ENCODE peak calls at places on chromosomes 6 and 20, in four cellular contexts. G is HepG2, E is K562, O is H1. W is an unnamed sample.

GRCh38 chr20:37151529-37151928 is 27.6 kb upstream of the RPN2 start:
- DNase-seq in G (no peak), E (no peak), O (no peak), W (no peak)

GRCh38 chr20:513429-513828 is 30.2 kb downstream of the CSNK2A1 start:
- DNase-seq in G (no peak), E (no peak), O (no peak), W (no peak)

GRCh38 chr6:77926198-77926752 is 273.4 kb downstream of the MEI4 start:
- DNase-seq in G (peak; percentile 54), E (no peak), O (no peak), W (no peak)

GRCh38 chr6:37306624-37307222 is 47.1 kb upstream of the RNF8 start:
- DNase-seq in G (no peak), E (no peak), O (no peak), W (no peak)

GRCh38 chr6:84635081-84635745 is 129.2 kb downstream of the TBX18 start:
- DNase-seq in G (no peak), E (no peak), O (no peak), W (no peak)

GRCh38 chr20:22449115-22449973 is 135.0 kb downstream of the FOXA2 start:
- DNase-seq in G (no peak), E (no peak), O (no peak), W (no peak)

GRCh38 chr6:49799090-49799489 is 12.0 kb upstream of the PGK2 start:
- DNase-seq in G (no peak), E (no peak), O (no peak), W (no peak)

GRCh38 chr6:147633191-147633590 is 124.7 kb downstream of the SAMD5 start:
- DNase-seq in G (no peak), E (no peak), O (no peak), W (no peak)

GRCh38 chr20:12928755-12929401 is 79.9 kb upstream of the SPTLC3 start:
- DNase-seq in G (peak; percentile 91), E (no peak), O (no peak), W (no peak)

GRCh38 chr6:41909727-41910126 is 11.2 kb downstream of the MED20 start:
- DNase-seq in G (no peak), E (no peak), O (no peak), W (no peak)
- TF ChIP-seq CREB1 in G (no peak), E (no peak), O (no peak), W (no peak)

DNA sequence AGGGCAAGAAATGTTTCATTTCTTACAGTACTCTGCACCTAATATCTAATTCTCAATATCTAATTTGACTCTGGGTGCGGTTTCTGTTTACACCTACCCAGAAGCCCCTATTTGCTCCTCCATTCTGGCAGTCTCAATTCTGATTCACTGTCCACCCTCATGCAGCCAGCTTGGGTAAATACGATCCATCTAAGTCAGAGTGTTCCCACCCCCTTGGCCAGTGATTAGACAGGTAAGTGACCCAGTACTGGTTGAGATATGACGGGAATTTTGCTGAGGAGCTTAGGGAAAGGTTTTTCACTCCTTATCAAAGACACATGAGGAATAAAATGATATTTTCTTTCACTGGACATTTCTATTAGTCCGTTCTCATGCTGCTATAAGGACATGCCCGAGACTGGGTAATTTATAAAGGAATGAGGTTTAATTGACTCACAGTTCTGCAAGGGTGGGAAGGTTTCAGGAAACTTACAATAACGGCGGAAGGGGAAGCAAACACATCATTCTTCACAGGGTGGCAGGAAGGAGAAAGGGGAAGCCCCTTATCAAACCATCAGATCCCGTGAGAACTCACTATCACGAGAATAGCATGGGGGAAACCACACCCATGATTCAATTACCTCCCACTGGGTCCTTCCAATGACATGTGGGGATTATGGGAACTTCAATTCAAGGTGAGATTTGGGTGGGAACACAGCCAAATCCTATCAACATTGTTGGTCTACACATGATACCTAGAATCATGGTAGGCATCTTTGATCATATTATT is 29.4 kb downstream of the GLO1 start:
- DNase-seq in G (no peak), E (no peak), O (no peak), W (peak; percentile 23)
- TF ChIP-seq RAD21 in G (no peak), E (no peak), O (no peak), W (no peak)

DNA sequence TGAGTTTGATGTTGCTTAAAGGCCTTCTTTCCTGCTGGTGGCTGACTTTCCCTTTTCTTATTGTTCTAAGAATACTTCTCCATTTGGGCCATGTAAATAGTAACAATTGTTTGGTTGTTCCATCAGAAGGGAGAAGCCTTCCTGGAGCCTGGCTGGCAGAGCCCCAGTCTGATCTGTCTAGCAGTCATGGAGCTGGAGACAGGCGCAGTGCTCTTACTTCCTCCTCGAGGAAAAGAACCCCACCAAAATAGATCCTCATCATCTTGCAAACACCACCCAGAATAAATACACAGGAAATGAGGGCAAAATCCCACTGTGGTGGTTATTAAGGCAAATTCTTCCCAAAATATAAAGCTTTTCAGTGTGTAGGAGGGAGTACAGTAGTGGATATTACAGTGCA is 195.0 kb upstream of the SGK1 start:
- DNase-seq in G (no peak), E (no peak), O (no peak), W (no peak)
- TF ChIP-seq CREB1 in G (no peak), E (no peak), O (no peak), W (no peak)

GRCh38 chr6:94300424-94301144 is 881.2 kb upstream of the EPHA7 start:
- DNase-seq in G (no peak), E (no peak), O (no peak), W (no peak)
- TF ChIP-seq RAD21 in G (no peak), E (no peak), O (no peak), W (no peak)

DNA sequence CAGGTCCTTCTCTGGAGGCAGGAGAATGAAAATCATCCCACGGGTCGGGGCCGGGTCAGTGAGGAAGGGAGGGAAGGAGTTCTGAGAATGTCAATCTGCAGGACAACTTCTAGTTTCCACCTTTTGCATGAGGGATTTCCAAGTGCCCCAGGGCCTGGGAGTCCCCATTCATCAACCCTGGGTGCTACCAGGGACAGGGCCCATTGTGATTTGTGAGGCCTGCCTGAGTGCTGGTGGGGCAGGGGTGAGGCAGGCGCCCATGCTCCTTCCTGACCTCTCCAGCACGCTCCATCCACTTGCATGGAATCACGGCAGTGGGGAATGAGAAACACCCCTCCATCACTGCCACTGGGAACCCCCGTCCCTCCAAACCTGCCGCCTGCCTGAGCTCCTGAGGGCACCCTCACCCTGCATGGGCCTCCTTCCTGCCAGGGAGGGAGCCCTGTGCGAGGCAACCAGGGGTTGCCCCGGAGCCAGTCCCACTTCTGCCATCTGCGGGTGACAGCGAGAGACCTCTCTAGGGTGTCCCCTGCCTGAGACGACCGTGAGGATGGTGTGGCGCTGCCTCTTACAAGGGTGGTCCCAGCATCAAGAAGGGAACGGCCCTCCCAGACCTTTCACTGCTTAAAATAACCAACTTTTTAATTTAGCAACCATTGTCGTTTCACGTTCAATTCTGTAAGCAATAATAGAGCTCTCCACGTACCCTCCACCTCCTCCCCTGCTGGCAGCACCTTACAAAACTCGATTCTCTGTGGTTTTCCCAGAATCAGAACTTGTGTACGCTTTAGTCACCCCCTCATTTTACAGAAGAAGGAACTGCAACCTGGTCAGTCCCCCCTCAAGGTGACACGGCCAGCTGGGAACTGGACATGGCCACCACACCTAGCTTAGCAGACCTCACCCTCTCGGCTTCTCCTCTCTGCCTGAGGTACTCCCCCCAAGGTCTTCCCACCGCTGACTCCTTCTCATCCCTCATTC is 28.6 kb downstream of the PMEPA1 start:
- DNase-seq in G (no peak), E (no peak), O (no peak), W (peak; percentile 40)
- TF ChIP-seq CREB1 in G (no peak), E (no peak), O (no peak), W (no peak)

GRCh38 chr20:33663161-33664084 is 1.3 kb downstream of the C20orf144 start:
- DNase-seq in G (peak; percentile 70), E (peak; percentile 88), O (peak; percentile 84), W (no peak)
- TF ChIP-seq RAD21 in G (peak; percentile 74), E (no peak), O (no peak), W (no peak)

GRCh38 chr20:59708326-59708725 is 104.0 kb downstream of the PHACTR3 start:
- DNase-seq in G (no peak), E (no peak), O (no peak), W (no peak)
- TF ChIP-seq CREB1 in G (no peak), E (no peak), O (no peak), W (no peak)

GRCh38 chr6:129759851-129760595 is 50.0 kb upstream of the ARHGAP18 start:
- DNase-seq in G (no peak), E (no peak), O (no peak), W (no peak)

GRCh38 chr6:129766959-129767728 is 57.2 kb upstream of the ARHGAP18 start:
- DNase-seq in G (no peak), E (peak; percentile 44), O (peak; percentile 66), W (no peak)

GRCh38 chr6:129767776-129768490 is 58.0 kb upstream of the ARHGAP18 start:
- DNase-seq in G (no peak), E (no peak), O (no peak), W (no peak)

GRCh38 chr6:129765008-129765407 is 55.0 kb upstream of the ARHGAP18 start:
- DNase-seq in G (no peak), E (no peak), O (no peak), W (no peak)
- TF ChIP-seq RAD21 in G (no peak), E (no peak), O (no peak), W (no peak)

W was measured in GM12878.